ENCODE peak calls at places on chromosomes 6 and 20, in eight cellular contexts. K is endodermal cell, J is hepatocyte, L is right lobe of liver, Q is upper lobe of right lung, C is astrocyte of the spinal cord, E is mucosa of descending colon, Z is bronchial epithelial cell. B is an unnamed sample.

GRCh38 chr20:20130399-20130798 is 78.1 kb downstream of the CFAP61 start:
- DNase-seq in K (peak), J (no peak), L (no peak), Q (no peak), C (no peak), E (no peak), Z (peak), B (peak)

GRCh38 chr6:328184-328670 is 35.9 kb downstream of the DUSP22 start:
- DNase-seq in K (no peak), J (peak), L (no peak), Q (no peak), C (peak), E (no peak), Z (peak), B (peak)

GRCh38 chr20:53866787-53867740 is 203.3 kb downstream of the BCAS1 start:
- DNase-seq in K (no peak), J (no peak), L (no peak), Q (no peak), C (peak), E (no peak), Z (peak), B (peak)

GRCh38 chr20:17859002-17859615 is 109.5 kb downstream of the SNX5 start:
- DNase-seq in K (no peak), J (no peak), L (peak), Q (peak), C (no peak), E (no peak), Z (no peak), B (no peak)

GRCh38 chr20:13212750-13213149 is 8.3 kb upstream of the ISM1 start:
- DNase-seq in K (no peak), J (no peak), L (no peak), Q (no peak), C (no peak), E (no peak), Z (peak), B (no peak)

GRCh38 chr20:21607971-21608735 is 94.3 kb upstream of the NKX2-2 start:
- DNase-seq in K (no peak), J (no peak), L (no peak), Q (peak), C (no peak), E (no peak), Z (no peak), B (no peak)

GRCh38 chr20:8434326-8434876 is 302.3 kb downstream of the PLCB1 start:
- DNase-seq in K (no peak), J (no peak), L (no peak), Q (no peak), C (no peak), E (no peak), Z (peak), B (peak)

GRCh38 chr20:57678340-57678739 is 31.5 kb downstream of the PMEPA1 start:
- DNase-seq in K (no peak), J (no peak), L (no peak), Q (no peak), C (no peak), E (no peak), Z (no peak), B (no peak)

GRCh38 chr6:104754788-104755409 is 104.8 kb downstream of the HACE1 start:
- DNase-seq in K (no peak), J (no peak), L (no peak), Q (no peak), C (no peak), E (no peak), Z (no peak), B (peak)

GRCh38 chr6:155001482-155001881 is 6.4 kb downstream of the TIAM2 start:
- DNase-seq in K (no peak), J (no peak), L (no peak), Q (no peak), C (peak), E (no peak), Z (no peak), B (peak)

GRCh38 chr20:56417911-56418310 is 5.9 kb downstream of the CASS4 start:
- DNase-seq in K (no peak), J (no peak), L (no peak), Q (no peak), C (no peak), E (no peak), Z (peak), B (no peak)

GRCh38 chr6:71072508-71072907 is 115.6 kb upstream of the B3GAT2 start:
- DNase-seq in K (no peak), J (no peak), L (no peak), Q (no peak), C (peak), E (no peak), Z (peak), B (no peak)

GRCh38 chr6:164612731-164613130 is 696.7 kb downstream of the C6orf118 start:
- DNase-seq in K (no peak), J (no peak), L (no peak), Q (no peak), C (no peak), E (no peak), Z (no peak), B (no peak)

DNA sequence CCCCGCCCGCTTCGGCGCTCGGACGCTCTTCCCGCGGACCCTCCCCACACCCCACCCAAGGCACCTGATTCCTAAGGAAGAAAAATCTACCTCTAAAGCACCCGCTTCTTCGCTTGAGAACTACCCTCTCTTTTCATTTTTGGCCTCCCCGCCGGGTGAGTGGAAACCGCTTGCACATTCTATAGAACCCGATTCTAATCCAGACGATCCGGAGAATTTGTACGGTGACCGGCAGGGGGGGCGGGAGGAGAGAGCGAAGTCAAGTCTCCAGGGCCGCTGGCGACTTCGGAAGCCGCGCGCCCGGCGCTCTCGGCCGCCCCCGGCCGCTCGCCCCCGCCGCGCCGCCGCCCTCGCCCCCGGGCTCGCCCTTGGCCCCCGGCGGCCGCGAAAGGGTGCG is at the start of gene RBM24:
- DNase-seq in K (peak), J (peak), L (peak), Q (peak), C (peak), E (peak), Z (peak), B (peak)
- TF ChIP-seq CTCF in K (peak), J (peak), L (peak), Q (peak), C (peak), E (no peak), Z (peak), B (peak)

GRCh38 chr6:28490191-28490890 is 25.3 kb downstream of the GPX6 start:
- DNase-seq in K (no peak), J (peak), L (no peak), Q (no peak), C (no peak), E (no peak), Z (no peak), B (no peak)
- H3K4me3 ChIP-seq in K (peak), J (peak), L (no peak), Q (peak), C (peak), E (no peak), Z (peak), B (peak)

GRCh38 chr6:6219716-6220115 is 100.7 kb downstream of the F13A1 start:
- DNase-seq in K (no peak), J (no peak), L (no peak), Q (no peak), C (no peak), E (no peak), Z (no peak), B (no peak)

GRCh38 chr6:6220718-6221117 is 99.7 kb downstream of the F13A1 start:
- DNase-seq in K (no peak), J (no peak), L (no peak), Q (no peak), C (no peak), E (no peak), Z (peak), B (no peak)

GRCh38 chr6:6218246-6219085 is 102.0 kb downstream of the F13A1 start:
- DNase-seq in K (peak), J (no peak), L (no peak), Q (no peak), C (peak), E (no peak), Z (peak), B (no peak)

GRCh38 chr6:6224933-6225486 is 95.5 kb downstream of the F13A1 start:
- DNase-seq in K (no peak), J (no peak), L (no peak), Q (no peak), C (no peak), E (no peak), Z (no peak), B (no peak)

GRCh38 chr6:6221829-6222535 is 98.5 kb downstream of the F13A1 start:
- DNase-seq in K (peak), J (peak), L (no peak), Q (no peak), C (no peak), E (no peak), Z (peak), B (no peak)
- TF ChIP-seq CTCF in K (peak), J (peak), L (no peak), Q (peak), C (peak), E (no peak), Z (peak), B (no peak)

GRCh38 chr6:148086843-148087242 is 255.8 kb upstream of the SASH1 start:
- DNase-seq in K (no peak), J (no peak), L (no peak), Q (no peak), C (no peak), E (no peak), Z (no peak), B (no peak)
- H3K4me3 ChIP-seq in K (no peak), J (no peak), L (no peak), Q (no peak), C (no peak), E (no peak), Z (no peak), B (no peak)

GRCh38 chr20:6641012-6641411 is 126.5 kb upstream of the BMP2 start:
- DNase-seq in K (no peak), J (no peak), L (no peak), Q (no peak), C (no peak), E (no peak), Z (no peak), B (no peak)
- TF ChIP-seq CTCF in K (peak), J (peak), L (peak), Q (no peak), C (no peak), E (no peak), Z (no peak), B (no peak)